ENCODE peak calls at places on chromosome 13, in nine cellular contexts. F, G, M, O, R, D, W, T and U are unnamed samples.

GRCh38 chr13:113035209-113035800 is 66.3 kb downstream of the MCF2L start:
- DNase-seq in F (peak), G (no peak), M (no peak), O (no peak), R (no peak), D (no peak), W (no peak), T (no peak), U (no peak)

GRCh38 chr13:80340643-80341097 is 256 bp downstream of the SPRY2 start:
- DNase-seq in F (no peak), G (no peak), M (no peak), O (no peak), R (no peak), D (no peak), W (no peak), T (peak), U (peak)

GRCh38 chr13:50236898-50237318 is 221.7 kb downstream of the KCNRG start:
- DNase-seq in F (no peak), G (no peak), M (no peak), O (no peak), R (no peak), D (no peak), W (no peak), T (no peak), U (peak)

GRCh38 chr13:102770435-102770834 is 3.2 kb downstream of the TEX30 start:
- DNase-seq in F (no peak), G (no peak), M (peak), O (no peak), R (no peak), D (no peak), W (no peak), T (no peak), U (no peak)

GRCh38 chr13:20356437-20356836 is 124.3 kb upstream of the GJB6 start:
- DNase-seq in F (no peak), G (no peak), M (no peak), O (no peak), R (no peak), D (no peak), W (no peak), T (no peak), U (no peak)

GRCh38 chr13:85093808-85094207 is 705.4 kb downstream of the SLITRK6 start:
- DNase-seq in F (no peak), G (no peak), M (peak), O (no peak), R (peak), D (peak), W (no peak), T (peak), U (peak)

GRCh38 chr13:40063278-40063698 is 407.8 kb downstream of the COG6 start:
- DNase-seq in F (no peak), G (peak), M (peak), O (no peak), R (no peak), D (no peak), W (no peak), T (no peak), U (no peak)

GRCh38 chr13:74203576-74203975 is 69.4 kb upstream of the KLF12 start:
- DNase-seq in F (no peak), G (no peak), M (peak), O (no peak), R (no peak), D (no peak), W (no peak), T (peak), U (peak)

GRCh38 chr13:43196171-43196611 is 172.8 kb downstream of the DNAJC15 start:
- DNase-seq in F (no peak), G (no peak), M (peak), O (no peak), R (no peak), D (no peak), W (no peak), T (peak), U (peak)

GRCh38 chr13:26449063-26449848 is 108.2 kb upstream of the WASF3 start:
- DNase-seq in F (no peak), G (no peak), M (no peak), O (no peak), R (no peak), D (no peak), W (no peak), T (no peak), U (no peak)

GRCh38 chr13:48412100-48412556 is 785 bp downstream of the LPAR6 start:
- DNase-seq in F (no peak), G (no peak), M (peak), O (no peak), R (no peak), D (no peak), W (no peak), T (peak), U (peak)

GRCh38 chr13:98796798-98797197 is 44.3 kb upstream of the SLC15A1 start:
- DNase-seq in F (no peak), G (no peak), M (no peak), O (no peak), R (no peak), D (no peak), W (no peak), T (no peak), U (no peak)

GRCh38 chr13:74134777-74135305 is 637 bp upstream of the KLF12 start:
- DNase-seq in F (peak), G (peak), M (peak), O (peak), R (no peak), D (peak), W (no peak), T (no peak), U (no peak)

GRCh38 chr13:35333157-35333556 is 143.3 kb downstream of the MAB21L1 start:
- DNase-seq in F (no peak), G (no peak), M (no peak), O (no peak), R (no peak), D (no peak), W (no peak), T (no peak), U (no peak)

GRCh38 chr13:79782541-79783216 is 301.7 kb downstream of the NDFIP2 start:
- DNase-seq in F (peak), G (peak), M (peak), O (no peak), R (no peak), D (peak), W (no peak), T (peak), U (peak)

GRCh38 chr13:112182831-112183543 is 116.0 kb downstream of the SOX1 start:
- DNase-seq in F (no peak), G (no peak), M (peak), O (no peak), R (no peak), D (no peak), W (no peak), T (no peak), U (no peak)

GRCh38 chr13:59877933-59878332 is 285.8 kb downstream of the DIAPH3 start:
- DNase-seq in F (no peak), G (no peak), M (peak), O (no peak), R (no peak), D (no peak), W (peak), T (peak), U (peak)

GRCh38 chr13:98571955-98572662 is 4.8 kb downstream of the STK24 start:
- DNase-seq in F (no peak), G (no peak), M (peak), O (no peak), R (peak), D (no peak), W (peak), T (peak), U (peak)

GRCh38 chr13:98823442-98823841 is 71.0 kb upstream of the SLC15A1 start:
- DNase-seq in F (no peak), G (no peak), M (no peak), O (no peak), R (no peak), D (no peak), W (no peak), T (no peak), U (no peak)

GRCh38 chr13:101258509-101258908 is 157.8 kb downstream of the NALCN start:
- DNase-seq in F (no peak), G (no peak), M (no peak), O (no peak), R (no peak), D (no peak), W (no peak), T (no peak), U (no peak)

GRCh38 chr13:106446011-106446410 is 89.5 kb downstream of the EFNB2 start:
- DNase-seq in F (no peak), G (no peak), M (peak), O (no peak), R (no peak), D (no peak), W (no peak), T (no peak), U (peak)

GRCh38 chr13:102580552-102581169 is 16.1 kb upstream of the TPP2 start:
- DNase-seq in F (no peak), G (peak), M (peak), O (no peak), R (peak), D (no peak), W (peak), T (peak), U (peak)

GRCh38 chr13:68535329-68535728 is 1305.2 kb upstream of the PCDH9 start:
- DNase-seq in F (no peak), G (no peak), M (no peak), O (no peak), R (no peak), D (no peak), W (no peak), T (no peak), U (no peak)

GRCh38 chr13:102117175-102117830 is 284.5 kb downstream of the FGF14 start:
- DNase-seq in F (no peak), G (no peak), M (no peak), O (no peak), R (no peak), D (no peak), W (no peak), T (peak), U (no peak)

GRCh38 chr13:73984949-73985691 is 149.1 kb downstream of the KLF12 start:
- DNase-seq in F (no peak), G (no peak), M (no peak), O (peak), R (no peak), D (no peak), W (no peak), T (no peak), U (no peak)

GRCh38 chr13:32414580-32414979 is 13.3 kb downstream of the N4BP2L1 start:
- DNase-seq in F (no peak), G (no peak), M (no peak), O (no peak), R (no peak), D (no peak), W (no peak), T (no peak), U (no peak)

GRCh38 chr13:27967203-27967735 is 1.8 kb downstream of the CDX2 start:
- DNase-seq in F (no peak), G (no peak), M (no peak), O (no peak), R (no peak), D (no peak), W (no peak), T (no peak), U (no peak)

GRCh38 chr13:59533561-59534337 is 630.0 kb downstream of the DIAPH3 start:
- DNase-seq in F (no peak), G (no peak), M (no peak), O (no peak), R (no peak), D (no peak), W (no peak), T (no peak), U (peak)

GRCh38 chr13:75481176-75482069 is 546 bp downstream of the TBC1D4 start:
- DNase-seq in F (peak), G (peak), M (peak), O (no peak), R (no peak), D (no peak), W (no peak), T (peak), U (peak)

GRCh38 chr13:21557995-21558394 is 46.0 kb downstream of the MICU2 start:
- DNase-seq in F (no peak), G (no peak), M (peak), O (no peak), R (no peak), D (no peak), W (no peak), T (no peak), U (no peak)

GRCh38 chr13:25819856-25820530 is 231.8 kb downstream of the SHISA2 start:
- DNase-seq in F (no peak), G (no peak), M (no peak), O (no peak), R (no peak), D (no peak), W (no peak), T (no peak), U (peak)

GRCh38 chr13:65789815-65790214 is 1440.3 kb downstream of the PCDH9 start:
- DNase-seq in F (no peak), G (no peak), M (peak), O (no peak), R (no peak), D (no peak), W (peak), T (peak), U (peak)

GRCh38 chr13:71977028-71977427 is 110.0 kb upstream of the DACH1 start:
- DNase-seq in F (no peak), G (no peak), M (no peak), O (no peak), R (no peak), D (no peak), W (no peak), T (no peak), U (no peak)

GRCh38 chr13:20197361-20197834 is 4.7 kb upstream of the GJB2 start:
- DNase-seq in F (no peak), G (no peak), M (peak), O (no peak), R (no peak), D (no peak), W (peak), T (peak), U (peak)

GRCh38 chr13:59641758-59642157 is 522.0 kb downstream of the DIAPH3 start:
- DNase-seq in F (no peak), G (no peak), M (no peak), O (no peak), R (peak), D (no peak), W (peak), T (peak), U (no peak)

GRCh38 chr13:70568571-70568970 is 460.3 kb upstream of the KLHL1 start:
- DNase-seq in F (no peak), G (no peak), M (peak), O (no peak), R (peak), D (no peak), W (no peak), T (peak), U (peak)

GRCh38 chr13:76813874-76814273 is 72.3 kb downstream of the KCTD12 start:
- DNase-seq in F (no peak), G (peak), M (no peak), O (no peak), R (no peak), D (no peak), W (no peak), T (no peak), U (no peak)

GRCh38 chr13:76812206-76812882 is 73.9 kb downstream of the KCTD12 start:
- DNase-seq in F (no peak), G (no peak), M (peak), O (no peak), R (peak), D (peak), W (peak), T (peak), U (no peak)

GRCh38 chr13:76815344-76815743 is 70.9 kb downstream of the KCTD12 start:
- DNase-seq in F (no peak), G (no peak), M (no peak), O (no peak), R (no peak), D (no peak), W (no peak), T (no peak), U (no peak)

GRCh38 chr13:76816394-76816793 is 69.8 kb downstream of the KCTD12 start:
- DNase-seq in F (no peak), G (no peak), M (no peak), O (no peak), R (no peak), D (no peak), W (no peak), T (no peak), U (no peak)

GRCh38 chr13:76812971-76813691 is 73.1 kb downstream of the KCTD12 start:
- DNase-seq in F (no peak), G (no peak), M (peak), O (no peak), R (no peak), D (peak), W (no peak), T (peak), U (no peak)
- H3K4me3 ChIP-seq in F (no peak), G (no peak), M (no peak), O (no peak), R (no peak), D (no peak), W (no peak), T (no peak), U (no peak)

GRCh38 chr13:52845334-52845761 is 3.1 kb downstream of the PCDH8 start:
- DNase-seq in F (no peak), G (no peak), M (no peak), O (no peak), R (no peak), D (no peak), W (no peak), T (no peak), U (no peak)
- TF ChIP-seq CTCF in F (no peak), G (no peak), M (no peak), O (no peak), R (peak), D (no peak), W (no peak), T (no peak), U (no peak)

DNA sequence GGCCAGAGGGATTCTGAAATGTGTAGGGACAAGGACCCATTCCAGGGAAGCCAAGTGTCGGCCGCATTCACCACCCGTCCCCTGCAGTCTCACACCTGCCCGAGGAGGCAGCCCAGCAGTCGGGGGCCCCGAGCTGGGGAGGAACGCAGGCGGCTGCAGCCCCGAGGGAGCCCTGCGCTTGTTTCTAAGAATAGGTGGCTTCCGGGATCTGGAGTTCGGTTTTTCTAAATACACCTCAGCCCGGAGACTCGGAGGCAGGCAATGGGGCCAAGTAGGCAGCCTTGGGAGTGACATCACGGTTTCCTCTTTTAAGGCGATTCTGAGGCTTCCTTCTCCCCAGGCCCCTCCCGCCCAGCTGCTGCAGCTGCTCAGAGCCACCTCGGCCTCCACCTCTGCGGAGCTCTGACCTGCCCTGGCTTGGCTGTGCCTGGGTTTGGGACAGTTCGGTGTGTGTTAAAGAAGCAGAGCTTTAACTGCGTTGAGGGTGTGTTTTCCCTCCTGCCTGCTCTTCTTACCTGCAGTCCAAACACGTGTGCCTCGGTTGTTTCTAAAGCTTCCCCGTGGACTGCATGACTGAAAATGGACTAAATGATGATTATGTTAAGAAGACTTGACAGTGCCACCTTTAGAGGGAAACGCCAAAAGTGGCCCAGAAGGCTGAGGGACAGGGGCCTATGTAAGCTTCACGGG is 80.5 kb downstream of the COL4A2 start:
- DNase-seq in F (no peak), G (no peak), M (peak), O (no peak), R (no peak), D (no peak), W (no peak), T (peak), U (peak)
- H3K4me3 ChIP-seq in F (no peak), G (no peak), M (no peak), O (no peak), R (no peak), D (no peak), W (no peak), T (no peak), U (no peak)

GRCh38 chr13:46286972-46287371 is 75.2 kb downstream of the LRRC63 start:
- DNase-seq in F (no peak), G (no peak), M (no peak), O (no peak), R (no peak), D (no peak), W (no peak), T (no peak), U (no peak)

GRCh38 chr13:46288570-46289259 is 77.0 kb downstream of the LRRC63 start:
- DNase-seq in F (no peak), G (no peak), M (peak), O (no peak), R (no peak), D (no peak), W (no peak), T (peak), U (peak)

DNA sequence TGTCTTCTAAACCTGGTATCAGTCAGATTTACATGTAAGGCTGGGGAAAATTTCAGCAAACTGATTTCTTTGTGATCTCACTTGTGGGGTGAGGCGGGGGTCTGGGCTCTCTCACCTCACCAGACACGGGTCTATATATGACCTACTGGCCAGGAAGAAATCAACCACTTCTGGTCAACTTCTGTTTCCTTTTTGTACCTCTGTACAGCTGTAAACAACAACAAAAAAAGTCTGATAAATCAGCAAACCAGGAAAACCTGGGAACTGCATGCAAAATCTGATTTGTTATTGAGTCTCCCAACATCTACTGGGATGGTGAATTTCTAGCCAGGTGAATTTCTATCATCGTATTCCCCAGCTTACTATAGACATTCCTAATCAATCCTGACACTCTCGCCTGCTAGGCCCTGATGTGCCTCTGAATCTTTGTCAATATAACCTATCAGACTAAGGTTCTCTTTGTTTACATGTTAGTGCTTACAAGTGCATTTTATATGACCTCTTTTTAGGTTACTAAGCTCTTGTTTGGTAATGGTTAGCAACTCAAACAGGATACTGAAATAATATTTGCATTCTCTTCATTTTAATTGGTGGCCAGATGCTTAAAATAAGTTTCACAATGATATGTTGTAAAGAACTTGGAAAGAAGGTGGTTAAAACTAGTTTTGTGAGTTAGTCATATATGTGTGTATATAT is 77.7 kb downstream of the LRRC63 start:
- DNase-seq in F (no peak), G (no peak), M (no peak), O (no peak), R (no peak), D (no peak), W (no peak), T (no peak), U (no peak)
- TF ChIP-seq CTCF in F (no peak), G (no peak), M (no peak), O (peak), R (no peak), D (no peak), W (no peak), T (no peak), U (no peak)

DNA sequence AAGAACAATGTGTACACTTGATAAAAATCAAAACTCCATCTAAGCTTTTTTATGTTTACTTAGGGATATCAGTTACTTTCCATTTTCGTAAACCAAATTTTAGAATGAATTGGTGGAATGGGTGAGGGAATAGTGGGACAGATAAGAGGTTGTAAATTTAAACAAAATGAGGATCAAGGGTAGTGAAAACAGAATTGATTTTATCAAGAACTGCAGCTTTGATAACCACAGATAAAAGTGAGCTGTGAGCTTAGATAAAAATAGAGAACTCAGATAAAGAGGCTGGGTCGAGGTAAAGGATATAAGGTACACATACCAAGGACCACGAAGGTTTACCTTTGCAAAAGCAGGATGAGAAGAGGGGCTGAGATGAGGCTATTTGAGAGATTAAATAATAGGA is 813.2 kb upstream of the GPC6 start:
- DNase-seq in F (no peak), G (no peak), M (no peak), O (no peak), R (no peak), D (no peak), W (no peak), T (no peak), U (no peak)
- H3K4me3 ChIP-seq in F (no peak), G (no peak), M (no peak), O (no peak), R (no peak), D (no peak), W (no peak), T (no peak), U (no peak)